ENCODE peak calls at places on chromosomes 1 and 21, in seven cellular contexts. One of them, this sample, is unnamed.
A peak's percentile ranks its signal among the peaks of the same experiment; 100 is the strongest.

GRCh38 chr21:37921091-37921490 is 4.8 kb upstream of the KCNJ6 start:
- DNase-seq in H54: no peak
- DNase-seq in cerebellum: no peak
- DNase-seq in amniotic epithelial cell: peak; percentile 82
- DNase-seq in epithelial cell of prostate: no peak
- DNase-seq in activated gamma-delta T cell treated with Interleukin-2 at 50 U/mL for 16 hours: no peak
- DNase-seq in NCI-H748 treated with DMSO at 0.1 percent for 48 hours: no peak
- DNase-seq in this sample: no peak

GRCh38 chr1:97137862-97138514 is 416.4 kb downstream of the PTBP2 start:
- DNase-seq in H54: peak; percentile 12
- DNase-seq in cerebellum: no peak
- DNase-seq in amniotic epithelial cell: peak; percentile 80
- DNase-seq in epithelial cell of prostate: peak; percentile 3
- DNase-seq in activated gamma-delta T cell treated with Interleukin-2 at 50 U/mL for 16 hours: no peak
- DNase-seq in NCI-H748 treated with DMSO at 0.1 percent for 48 hours: peak; percentile 86
- DNase-seq in this sample: peak; percentile 49

GRCh38 chr1:188050250-188050649 is 1221.5 kb downstream of the PLA2G4A start:
- DNase-seq in H54: no peak
- DNase-seq in cerebellum: no peak
- DNase-seq in amniotic epithelial cell: no peak
- DNase-seq in epithelial cell of prostate: no peak
- DNase-seq in activated gamma-delta T cell treated with Interleukin-2 at 50 U/mL for 16 hours: no peak
- DNase-seq in NCI-H748 treated with DMSO at 0.1 percent for 48 hours: no peak
- DNase-seq in this sample: no peak

GRCh38 chr1:226653311-226653921 is 85.7 kb downstream of the ITPKB start:
- DNase-seq in H54: no peak
- DNase-seq in cerebellum: no peak
- DNase-seq in amniotic epithelial cell: no peak
- DNase-seq in epithelial cell of prostate: no peak
- DNase-seq in activated gamma-delta T cell treated with Interleukin-2 at 50 U/mL for 16 hours: peak; percentile 72
- DNase-seq in NCI-H748 treated with DMSO at 0.1 percent for 48 hours: no peak
- DNase-seq in this sample: no peak

GRCh38 chr1:99737016-99737415 is 29.4 kb downstream of the FRRS1 start:
- DNase-seq in H54: peak; percentile 9
- DNase-seq in cerebellum: no peak
- DNase-seq in amniotic epithelial cell: peak; percentile 69
- DNase-seq in epithelial cell of prostate: no peak
- DNase-seq in activated gamma-delta T cell treated with Interleukin-2 at 50 U/mL for 16 hours: no peak
- DNase-seq in NCI-H748 treated with DMSO at 0.1 percent for 48 hours: peak; percentile 20
- DNase-seq in this sample: peak; percentile 53

GRCh38 chr1:45643978-45644377 is 20.1 kb upstream of the CCDC17 start:
- DNase-seq in H54: no peak
- DNase-seq in cerebellum: no peak
- DNase-seq in amniotic epithelial cell: no peak
- DNase-seq in epithelial cell of prostate: no peak
- DNase-seq in activated gamma-delta T cell treated with Interleukin-2 at 50 U/mL for 16 hours: no peak
- DNase-seq in NCI-H748 treated with DMSO at 0.1 percent for 48 hours: no peak
- DNase-seq in this sample: no peak

GRCh38 chr21:27505516-27505915 is 538.6 kb upstream of the ADAMTS5 start:
- DNase-seq in H54: no peak
- DNase-seq in cerebellum: no peak
- DNase-seq in amniotic epithelial cell: peak; percentile 70
- DNase-seq in epithelial cell of prostate: no peak
- DNase-seq in activated gamma-delta T cell treated with Interleukin-2 at 50 U/mL for 16 hours: no peak
- DNase-seq in NCI-H748 treated with DMSO at 0.1 percent for 48 hours: no peak
- DNase-seq in this sample: peak; percentile 26

GRCh38 chr1:153345187-153346066 is 3.2 kb downstream of the PGLYRP4 start:
- DNase-seq in H54: no peak
- DNase-seq in cerebellum: no peak
- DNase-seq in amniotic epithelial cell: no peak
- DNase-seq in epithelial cell of prostate: no peak
- DNase-seq in activated gamma-delta T cell treated with Interleukin-2 at 50 U/mL for 16 hours: no peak
- DNase-seq in NCI-H748 treated with DMSO at 0.1 percent for 48 hours: no peak
- DNase-seq in this sample: no peak

GRCh38 chr1:22673486-22674409 is 20.7 kb downstream of the C1QB start:
- DNase-seq in H54: peak; percentile 41
- DNase-seq in cerebellum: no peak
- DNase-seq in amniotic epithelial cell: peak; percentile 64
- DNase-seq in epithelial cell of prostate: no peak
- DNase-seq in activated gamma-delta T cell treated with Interleukin-2 at 50 U/mL for 16 hours: no peak
- DNase-seq in NCI-H748 treated with DMSO at 0.1 percent for 48 hours: peak; percentile 44
- DNase-seq in this sample: peak; percentile 81

GRCh38 chr1:46717654-46718053 is 1.3 kb downstream of the EFCAB14 start:
- DNase-seq in H54: no peak
- DNase-seq in cerebellum: no peak
- DNase-seq in amniotic epithelial cell: no peak
- DNase-seq in epithelial cell of prostate: no peak
- DNase-seq in activated gamma-delta T cell treated with Interleukin-2 at 50 U/mL for 16 hours: no peak
- DNase-seq in NCI-H748 treated with DMSO at 0.1 percent for 48 hours: no peak
- DNase-seq in this sample: no peak

GRCh38 chr1:246569248-246570238 is 3.3 kb downstream of the CNST start:
- DNase-seq in H54: no peak
- DNase-seq in cerebellum: no peak
- DNase-seq in amniotic epithelial cell: no peak
- DNase-seq in epithelial cell of prostate: peak; percentile 79
- DNase-seq in activated gamma-delta T cell treated with Interleukin-2 at 50 U/mL for 16 hours: peak; percentile 6
- DNase-seq in NCI-H748 treated with DMSO at 0.1 percent for 48 hours: peak; percentile 13
- DNase-seq in this sample: no peak

GRCh38 chr1:194476351-194476750 is 1289.9 kb upstream of the B3GALT2 start:
- DNase-seq in H54: no peak
- DNase-seq in cerebellum: no peak
- DNase-seq in amniotic epithelial cell: no peak
- DNase-seq in epithelial cell of prostate: no peak
- DNase-seq in activated gamma-delta T cell treated with Interleukin-2 at 50 U/mL for 16 hours: no peak
- DNase-seq in NCI-H748 treated with DMSO at 0.1 percent for 48 hours: no peak
- DNase-seq in this sample: no peak

GRCh38 chr1:3587133-3587733 is 24.1 kb downstream of the MEGF6 start:
- DNase-seq in H54: no peak
- DNase-seq in cerebellum: no peak
- DNase-seq in amniotic epithelial cell: no peak
- DNase-seq in epithelial cell of prostate: no peak
- DNase-seq in activated gamma-delta T cell treated with Interleukin-2 at 50 U/mL for 16 hours: no peak
- DNase-seq in NCI-H748 treated with DMSO at 0.1 percent for 48 hours: no peak
- DNase-seq in this sample: no peak

GRCh38 chr1:98389809-98390208 is 271.7 kb upstream of the SNX7 start:
- DNase-seq in H54: no peak
- DNase-seq in cerebellum: no peak
- DNase-seq in amniotic epithelial cell: peak; percentile 88
- DNase-seq in epithelial cell of prostate: no peak
- DNase-seq in activated gamma-delta T cell treated with Interleukin-2 at 50 U/mL for 16 hours: no peak
- DNase-seq in NCI-H748 treated with DMSO at 0.1 percent for 48 hours: no peak
- DNase-seq in this sample: peak; percentile 23

GRCh38 chr1:205275133-205275532 is 46.4 kb downstream of the NUAK2 start:
- DNase-seq in H54: no peak
- DNase-seq in cerebellum: peak; percentile 91
- DNase-seq in amniotic epithelial cell: no peak
- DNase-seq in epithelial cell of prostate: no peak
- DNase-seq in activated gamma-delta T cell treated with Interleukin-2 at 50 U/mL for 16 hours: peak; percentile 46
- DNase-seq in NCI-H748 treated with DMSO at 0.1 percent for 48 hours: no peak
- DNase-seq in this sample: no peak

GRCh38 chr1:111879086-111879485 is 110.4 kb downstream of the KCND3 start:
- DNase-seq in H54: no peak
- DNase-seq in cerebellum: no peak
- DNase-seq in amniotic epithelial cell: no peak
- DNase-seq in epithelial cell of prostate: peak; percentile 24
- DNase-seq in activated gamma-delta T cell treated with Interleukin-2 at 50 U/mL for 16 hours: no peak
- DNase-seq in NCI-H748 treated with DMSO at 0.1 percent for 48 hours: no peak
- DNase-seq in this sample: peak; percentile 65

GRCh38 chr1:202807926-202808757 is at the start of gene KDM5B:
- DNase-seq in H54: peak; percentile 81
- DNase-seq in cerebellum: peak; percentile 80
- DNase-seq in amniotic epithelial cell: peak; percentile 80
- DNase-seq in epithelial cell of prostate: no peak
- DNase-seq in activated gamma-delta T cell treated with Interleukin-2 at 50 U/mL for 16 hours: peak; percentile 63
- DNase-seq in NCI-H748 treated with DMSO at 0.1 percent for 48 hours: peak; percentile 11
- DNase-seq in this sample: peak; percentile 79

GRCh38 chr21:15732290-15732995 is 2.7 kb downstream of the USP25 start:
- DNase-seq in H54: peak; percentile 25
- DNase-seq in cerebellum: no peak
- DNase-seq in amniotic epithelial cell: peak; percentile 77
- DNase-seq in epithelial cell of prostate: peak; percentile 18
- DNase-seq in activated gamma-delta T cell treated with Interleukin-2 at 50 U/mL for 16 hours: no peak
- DNase-seq in NCI-H748 treated with DMSO at 0.1 percent for 48 hours: no peak
- DNase-seq in this sample: no peak

GRCh38 chr1:235941852-235942624 is 75.3 kb upstream of the LYST start:
- DNase-seq in H54: no peak
- DNase-seq in cerebellum: no peak
- DNase-seq in amniotic epithelial cell: peak; percentile 84
- DNase-seq in epithelial cell of prostate: no peak
- DNase-seq in activated gamma-delta T cell treated with Interleukin-2 at 50 U/mL for 16 hours: no peak
- DNase-seq in NCI-H748 treated with DMSO at 0.1 percent for 48 hours: no peak
- DNase-seq in this sample: no peak

GRCh38 chr1:184056921-184057496 is 5.5 kb downstream of the TSEN15 start:
- DNase-seq in H54: no peak
- DNase-seq in cerebellum: no peak
- DNase-seq in amniotic epithelial cell: peak; percentile 61
- DNase-seq in epithelial cell of prostate: no peak
- DNase-seq in activated gamma-delta T cell treated with Interleukin-2 at 50 U/mL for 16 hours: no peak
- DNase-seq in NCI-H748 treated with DMSO at 0.1 percent for 48 hours: no peak
- DNase-seq in this sample: peak; percentile 66

GRCh38 chr1:81654147-81654546 is 146.6 kb upstream of the ADGRL2 start:
- DNase-seq in H54: no peak
- DNase-seq in cerebellum: no peak
- DNase-seq in amniotic epithelial cell: peak; percentile 5
- DNase-seq in epithelial cell of prostate: peak; percentile 80
- DNase-seq in activated gamma-delta T cell treated with Interleukin-2 at 50 U/mL for 16 hours: no peak
- DNase-seq in NCI-H748 treated with DMSO at 0.1 percent for 48 hours: no peak
- DNase-seq in this sample: no peak

GRCh38 chr1:159172599-159173291 is 1.3 kb downstream of the CADM3 start:
- DNase-seq in H54: no peak
- DNase-seq in cerebellum: peak; percentile 90
- DNase-seq in amniotic epithelial cell: peak; percentile 77
- DNase-seq in epithelial cell of prostate: no peak
- DNase-seq in activated gamma-delta T cell treated with Interleukin-2 at 50 U/mL for 16 hours: no peak
- DNase-seq in NCI-H748 treated with DMSO at 0.1 percent for 48 hours: no peak
- DNase-seq in this sample: no peak

GRCh38 chr21:45267390-45267760 is 20.3 kb downstream of the POFUT2 start:
- DNase-seq in H54: no peak
- DNase-seq in cerebellum: no peak
- DNase-seq in amniotic epithelial cell: no peak
- DNase-seq in epithelial cell of prostate: no peak
- DNase-seq in activated gamma-delta T cell treated with Interleukin-2 at 50 U/mL for 16 hours: no peak
- DNase-seq in NCI-H748 treated with DMSO at 0.1 percent for 48 hours: no peak
- DNase-seq in this sample: no peak

GRCh38 chr1:192807221-192807967 is 1.4 kb upstream of the RGS2 start:
- DNase-seq in H54: no peak
- DNase-seq in cerebellum: no peak
- DNase-seq in amniotic epithelial cell: peak; percentile 79
- DNase-seq in epithelial cell of prostate: no peak
- DNase-seq in activated gamma-delta T cell treated with Interleukin-2 at 50 U/mL for 16 hours: no peak
- DNase-seq in NCI-H748 treated with DMSO at 0.1 percent for 48 hours: no peak
- DNase-seq in this sample: peak; percentile 9

GRCh38 chr1:235946570-235946981 is 79.9 kb upstream of the LYST start:
- DNase-seq in H54: no peak
- DNase-seq in cerebellum: peak; percentile 60
- DNase-seq in amniotic epithelial cell: peak; percentile 73
- DNase-seq in epithelial cell of prostate: no peak
- DNase-seq in activated gamma-delta T cell treated with Interleukin-2 at 50 U/mL for 16 hours: no peak
- DNase-seq in NCI-H748 treated with DMSO at 0.1 percent for 48 hours: no peak
- DNase-seq in this sample: peak; percentile 29

GRCh38 chr1:170881268-170882265 is 53.8 kb upstream of the MROH9 start:
- DNase-seq in H54: no peak
- DNase-seq in cerebellum: no peak
- DNase-seq in amniotic epithelial cell: peak; percentile 27
- DNase-seq in epithelial cell of prostate: no peak
- DNase-seq in activated gamma-delta T cell treated with Interleukin-2 at 50 U/mL for 16 hours: no peak
- DNase-seq in NCI-H748 treated with DMSO at 0.1 percent for 48 hours: no peak
- DNase-seq in this sample: peak; percentile 11

GRCh38 chr1:172393354-172393753 is 27.1 kb upstream of the C1orf105 start:
- DNase-seq in H54: no peak
- DNase-seq in cerebellum: no peak
- DNase-seq in amniotic epithelial cell: no peak
- DNase-seq in epithelial cell of prostate: no peak
- DNase-seq in activated gamma-delta T cell treated with Interleukin-2 at 50 U/mL for 16 hours: no peak
- DNase-seq in NCI-H748 treated with DMSO at 0.1 percent for 48 hours: no peak
- DNase-seq in this sample: no peak

This sample was measured in AG08396.